ENCODE peak calls at places on chromosomes 1 and 21, in five cellular contexts. A is NCI-H146; S is germinal center; Y is stimulated activated CD4-positive, alpha-beta T cell treated with anti-CD3 and anti-CD28 coated beads, Interleukin-2, amount 100 ng/mL, for 24 hours; K is cerebellar cortex. Q is an unnamed sample.

GRCh38 chr1:32242341-32242851 is 4.6 kb upstream of the FAM167B start:
- DNase-seq in Y (no peak), S (no peak), K (peak; percentile 20), A (peak; percentile 5), Q (no peak)

GRCh38 chr1:25563330-25564215 is 20.2 kb downstream of the LDLRAP1 start:
- DNase-seq in K (no peak), Y (peak; percentile 52), A (no peak), S (no peak), Q (no peak)

GRCh38 chr1:200260587-200261335 is 149.1 kb downstream of the ZNF281 start:
- DNase-seq in A (no peak), K (no peak), S (no peak), Y (no peak), Q (no peak)

GRCh38 chr1:212460376-212460775 is 27.7 kb downstream of the NENF start:
- DNase-seq in A (no peak), S (no peak), K (no peak), Y (no peak), Q (no peak)

GRCh38 chr1:5565281-5565680 is 426.9 kb downstream of the NPHP4 start:
- DNase-seq in S (no peak), A (no peak), Y (no peak), K (no peak), Q (no peak)

GRCh38 chr1:226635456-226635941 is 86.9 kb downstream of the STUM start:
- DNase-seq in K (no peak), S (no peak), A (no peak), Y (peak; percentile 56), Q (no peak)

GRCh38 chr1:53339736-53340385 is 12.0 kb upstream of the LRP8 start:
- DNase-seq in A (no peak), Y (no peak), K (no peak), S (no peak), Q (no peak)

GRCh38 chr1:189312499-189312898 is 1165.2 kb downstream of the BRINP3 start:
- DNase-seq in S (no peak), A (no peak), K (no peak), Y (no peak), Q (no peak)

GRCh38 chr1:47752048-47752451 is 245.1 kb downstream of the TRABD2B start:
- DNase-seq in A (no peak), Y (no peak), K (peak; percentile 84), S (no peak), Q (no peak)

GRCh38 chr1:61133048-61134019 is 51.0 kb downstream of the NFIA start:
- DNase-seq in K (no peak), S (no peak), A (no peak), Y (no peak), Q (no peak)

GRCh38 chr1:59768752-59769411 is 45.9 kb upstream of the HOOK1 start:
- DNase-seq in A (peak; percentile 79), S (no peak), Y (no peak), K (no peak), Q (no peak)

GRCh38 chr21:44418108-44418875 is 37.0 kb upstream of the LRRC3 start:
- DNase-seq in S (no peak), A (no peak), K (no peak), Y (no peak), Q (no peak)

GRCh38 chr1:2216767-2217058 is 11.4 kb upstream of the SKI start:
- DNase-seq in K (no peak), A (no peak), Y (no peak), S (no peak), Q (no peak)

GRCh38 chr1:44842763-44843655 is at the start of gene PTCH2:
- DNase-seq in S (peak; percentile 57), A (peak; percentile 81), K (peak; percentile 50), Y (no peak), Q (peak; percentile 64)

GRCh38 chr1:186102559-186103148 is 272.4 kb downstream of the TPR start:
- DNase-seq in K (no peak), S (no peak), A (no peak), Y (no peak), Q (no peak)

Q was measured in tibial nerve.